ENCODE peak calls at places on chromosomes 5 and 9, in four cellular contexts. L is effector memory CD4-positive, alpha-beta T cell; D is A549; K is endodermal cell. A is an unnamed sample.

GRCh38 chr5:142719836-142720330 is 34.0 kb upstream of the FGF1 start:
- DNase-seq in L (no peak), D (no peak), K (peak; percentile 20), A (no peak)

GRCh38 chr5:151686673-151687378 is at the start of gene SPARC:
- DNase-seq in L (no peak), D (no peak), K (peak; percentile 94), A (peak; percentile 56)

GRCh38 chr9:93708289-93708986 is 132.1 kb downstream of the PHF2 start:
- DNase-seq in L (no peak), D (no peak), K (no peak), A (no peak)

GRCh38 chr5:83503662-83504061 is 32.1 kb downstream of the VCAN start:
- DNase-seq in L (no peak), D (no peak), K (no peak), A (no peak)

GRCh38 chr5:141914154-141914743 is 9.4 kb upstream of the DELE1 start:
- DNase-seq in L (no peak), D (no peak), K (peak; percentile 86), A (peak; percentile 71)

GRCh38 chr5:10599828-10600227 is 36.0 kb downstream of the ANKRD33B start:
- DNase-seq in L (no peak), D (no peak), K (no peak), A (no peak)

GRCh38 chr9:81113408-81114124 is 575.8 kb downstream of the TLE1 start:
- DNase-seq in L (no peak), D (no peak), K (no peak), A (no peak)

GRCh38 chr5:115558388-115558956 is 13.9 kb upstream of the FEM1C start:
- DNase-seq in L (no peak), D (no peak), K (no peak), A (no peak)

GRCh38 chr9:111561165-111561719 is 36.3 kb downstream of the ZNF483 start:
- DNase-seq in L (no peak), D (peak; percentile 42), K (no peak), A (no peak)

GRCh38 chr9:16243798-16244197 is 626.7 kb downstream of the BNC2 start:
- DNase-seq in L (no peak), D (no peak), K (peak; percentile 69), A (no peak)

GRCh38 chr5:175609504-175609903 is 48.4 kb upstream of the HRH2 start:
- DNase-seq in L (no peak), D (no peak), K (no peak), A (no peak)

DNA sequence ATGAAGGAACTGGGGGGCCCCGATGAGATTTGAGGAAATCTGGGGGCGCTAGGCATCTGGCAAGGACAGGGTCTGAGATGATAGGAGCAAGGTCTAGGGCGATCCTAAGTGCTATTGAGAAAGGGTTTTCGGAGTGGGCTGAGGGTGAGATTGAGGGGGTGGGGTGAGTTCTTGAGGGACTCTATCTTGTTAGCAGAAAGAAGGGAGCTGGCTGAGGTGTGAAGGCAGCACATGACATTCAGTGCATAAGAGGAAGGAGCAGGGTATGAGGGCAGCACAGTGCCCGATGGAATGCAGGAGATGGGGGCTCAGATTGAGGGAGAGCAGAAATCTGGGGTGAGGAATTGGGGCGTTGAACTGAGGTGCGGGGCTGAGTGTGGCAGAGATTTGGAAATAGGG is 656 bp downstream of the TRIM32 start:
- DNase-seq in L (no peak), D (no peak), K (peak; percentile 62), A (no peak)
- H3K4me1 ChIP-seq in L (peaks cover 19% of the 10 kb centered on the region), D (peaks cover 59% of the 10 kb centered on the region), K (no peaks in the 10 kb centered on the region), A (peaks cover 17% of the 10 kb centered on the region)

GRCh38 chr5:160347453-160347852 is 23.0 kb downstream of the C1QTNF2 start:
- DNase-seq in L (no peak), D (no peak), K (no peak), A (no peak)
- H3K4me1 ChIP-seq in L (no peaks in the 10 kb centered on the region), D (peaks cover 9% of the 10 kb centered on the region), K (peaks cover 4% of the 10 kb centered on the region), A (no peaks in the 10 kb centered on the region)

DNA sequence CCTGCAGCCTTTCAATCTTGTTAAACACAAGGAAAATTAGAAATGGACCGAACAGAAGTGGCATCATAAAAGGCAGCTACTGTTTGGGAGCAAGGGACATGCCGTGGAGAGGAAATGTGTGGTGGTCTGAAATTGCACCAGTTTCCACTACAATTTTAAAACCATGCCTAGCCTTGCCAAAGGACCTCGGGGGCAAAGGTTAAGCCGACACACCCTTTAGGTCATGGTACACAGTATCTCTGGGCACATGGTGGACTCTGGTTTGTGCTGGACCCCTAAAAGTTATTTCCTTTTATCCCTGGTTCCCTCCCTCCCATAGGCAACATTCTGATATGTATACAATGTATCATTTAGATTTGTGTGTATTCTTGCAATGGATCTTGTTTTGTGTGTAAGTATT is 78.0 kb downstream of the F2RL2 start:
- DNase-seq in L (no peak), D (no peak), K (no peak), A (no peak)
- H3K4me1 ChIP-seq in L (peaks cover 70% of the 10 kb centered on the region), D (peaks cover 17% of the 10 kb centered on the region), K (peaks cover 9% of the 10 kb centered on the region), A (peaks cover 5% of the 10 kb centered on the region)

DNA sequence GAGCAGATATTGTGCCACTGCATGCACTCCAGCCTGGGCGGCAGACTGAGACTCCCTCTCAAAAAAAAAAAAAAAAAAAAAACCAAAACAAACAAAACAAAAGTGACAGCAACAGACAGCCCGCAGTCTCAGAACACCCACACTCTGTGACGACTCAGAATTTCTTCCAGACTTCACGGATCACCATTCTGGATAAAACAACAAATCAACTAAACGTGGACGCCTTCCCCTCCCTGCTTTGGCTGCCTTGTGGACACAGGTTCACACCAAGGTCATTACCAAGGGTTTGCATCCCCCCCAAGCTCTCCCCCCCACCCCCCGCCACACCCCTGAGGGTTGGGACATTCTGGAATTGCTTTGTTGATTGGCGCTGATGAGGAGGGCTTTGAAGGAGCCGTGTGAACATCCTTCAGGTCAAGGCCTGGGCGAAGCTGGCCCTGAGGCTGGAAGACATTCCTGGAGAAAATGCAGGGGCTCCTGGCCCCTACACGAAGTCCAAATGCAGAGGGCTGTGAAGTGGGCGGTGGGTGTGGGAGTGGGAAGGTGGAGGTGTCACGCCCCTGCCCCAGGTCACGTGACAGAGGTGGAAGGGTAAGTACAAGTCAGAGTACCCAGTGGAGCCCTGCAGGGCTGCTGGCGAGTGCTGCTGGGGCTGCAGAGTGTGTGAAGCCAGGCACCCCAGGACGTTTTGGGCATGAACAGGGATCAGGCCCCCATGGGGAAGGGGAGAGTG is 10.1 kb downstream of the LCN10 start:
- DNase-seq in L (no peak), D (no peak), K (peak; percentile 57), A (no peak)
- H3K4me1 ChIP-seq in L (peaks cover 7% of the 10 kb centered on the region), D (peaks cover 6% of the 10 kb centered on the region), K (peaks cover 3% of the 10 kb centered on the region), A (peaks cover 11% of the 10 kb centered on the region)

DNA sequence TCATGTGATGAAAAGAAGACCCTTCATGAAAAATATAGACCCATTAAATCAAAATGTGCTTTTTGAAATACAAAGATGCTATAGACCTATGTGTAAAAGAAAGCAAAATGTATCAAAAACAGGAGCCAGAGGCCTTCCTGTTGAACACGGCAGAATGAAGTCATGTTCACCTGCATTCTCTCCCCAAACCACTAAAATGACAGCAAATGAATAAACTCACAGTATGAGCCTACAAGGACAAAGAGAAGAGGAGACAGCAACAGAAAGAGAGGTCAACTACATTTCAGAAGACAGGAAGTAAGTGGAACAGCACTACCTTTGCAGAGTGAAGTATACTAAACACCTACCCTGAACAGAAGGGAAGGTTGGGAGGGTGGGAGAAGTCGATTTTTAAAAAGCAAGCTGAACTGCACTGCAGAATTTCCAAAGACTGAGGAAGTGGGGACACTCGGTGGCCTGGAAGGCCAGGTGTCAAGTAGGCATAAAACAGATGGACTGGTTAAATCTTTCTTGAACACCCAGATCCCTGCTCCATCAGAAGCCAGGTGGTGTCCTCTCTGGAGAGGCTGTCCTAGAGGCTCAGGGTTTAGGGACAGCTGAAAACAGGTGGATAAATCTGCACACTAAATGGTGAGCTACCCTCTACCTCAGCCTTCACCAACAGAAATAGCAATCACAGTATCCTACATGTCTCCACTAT is 48.9 kb downstream of the MED27 start:
- DNase-seq in L (no peak), D (no peak), K (no peak), A (no peak)
- H3K4me1 ChIP-seq in L (no peaks in the 10 kb centered on the region), D (peaks cover 17% of the 10 kb centered on the region), K (no peaks in the 10 kb centered on the region), A (no peaks in the 10 kb centered on the region)

DNA sequence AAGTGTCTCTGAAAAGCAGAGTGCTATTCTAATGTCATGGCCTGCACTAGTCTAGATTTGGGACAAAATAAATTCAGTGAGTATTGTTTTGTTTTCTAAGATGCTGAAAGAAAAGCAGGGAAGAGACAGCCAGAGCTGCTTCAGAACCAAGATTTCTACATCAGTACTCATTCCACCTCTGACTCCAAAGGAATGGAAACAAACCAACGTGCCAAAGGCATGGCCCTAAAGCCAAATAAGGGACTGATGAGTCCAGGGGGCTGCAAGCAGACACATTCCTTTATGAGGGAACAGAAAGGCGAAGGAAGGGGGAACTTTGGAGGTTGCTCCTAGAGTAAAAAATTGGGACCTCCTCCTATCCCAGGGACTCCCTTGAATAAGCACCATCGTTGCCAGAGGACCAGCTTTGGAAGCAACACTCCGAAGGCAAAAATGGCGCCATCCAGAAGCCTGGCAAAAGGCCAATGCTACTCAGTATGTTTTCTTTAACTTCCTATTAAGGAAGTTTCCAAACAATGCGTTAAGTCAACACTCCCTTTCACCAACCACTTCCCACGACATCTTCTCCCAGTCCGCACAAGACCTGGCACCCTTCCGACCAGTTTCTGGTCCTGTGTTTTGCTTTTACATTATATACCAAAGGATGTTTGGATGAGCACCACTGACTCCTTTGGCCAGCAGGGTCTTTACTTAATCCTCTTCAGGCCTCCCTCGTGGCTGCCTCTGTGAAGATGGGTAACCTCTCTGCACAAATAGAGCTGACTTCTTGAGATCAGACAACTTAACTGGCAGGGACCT is 31.6 kb downstream of the ADAM19 start:
- DNase-seq in L (no peak), D (no peak), K (no peak), A (no peak)
- H3K4me1 ChIP-seq in L (peaks cover 95% of the 10 kb centered on the region), D (peaks cover 17% of the 10 kb centered on the region), K (peaks cover 35% of the 10 kb centered on the region), A (peaks cover 57% of the 10 kb centered on the region)

A was measured in transverse colon.